ENCODE peak calls at places on chromosomes 11 and 22, in five cellular contexts. W is activated CD4-positive, CD25-positive, alpha-beta regulatory T cell; K is right lobe of liver; Z is stimulated activated effector memory CD8-positive, alpha-beta T cell treated with anti-CD3 and anti-CD28 coated beads, Interleukin-12 subunit alpha, Interleukin-12 subunit beta, amount 100 ng/mL, for 72 hours; Y is stimulated activated CD4-positive, alpha-beta T cell treated with anti-CD3 and anti-CD28 coated beads, Interleukin-2, amount 100 ng/mL, for 24 hours. D is an unnamed sample.

GRCh38 chr22:23404689-23405365 is 175.3 kb downstream of the IGLL1 start:
- DNase-seq in K (no peak), Z (no peak), Y (no peak), W (no peak), D (no peak)

GRCh38 chr22:45584121-45584570 is 81.5 kb downstream of the FBLN1 start:
- DNase-seq in W (no peak), K (no peak), Y (no peak), Z (no peak), D (no peak)

GRCh38 chr11:63738720-63739360 is 29.7 kb downstream of the ZFTA start:
- DNase-seq in K (no peak), Z (peak; percentile 43), Y (peak; percentile 77), W (no peak), D (peak; percentile 38)

GRCh38 chr11:46121328-46121723 is at the start of gene PHF21A:
- DNase-seq in Z (peak; percentile 79), K (peak; percentile 92), Y (peak; percentile 91), W (peak; percentile 86), D (peak; percentile 75)

GRCh38 chr11:32643526-32643925 is 59.9 kb downstream of the EIF3M start:
- DNase-seq in K (no peak), W (no peak), Y (no peak), Z (no peak), D (no peak)

GRCh38 chr22:35538801-35539321 is 1.8 kb upstream of the RASD2 start:
- DNase-seq in Z (no peak), Y (peak; percentile 59), K (peak; percentile 78), W (no peak), D (no peak)

GRCh38 chr11:45470151-45471001 is 184.2 kb upstream of the SYT13 start:
- DNase-seq in W (no peak), Z (no peak), Y (no peak), K (no peak), D (no peak)

GRCh38 chr22:39248254-39248653 is 3.5 kb upstream of the PDGFB start:
- DNase-seq in W (no peak), K (no peak), Y (no peak), Z (no peak), D (no peak)

GRCh38 chr11:6587360-6587953 is 16.0 kb downstream of the RRP8 start:
- DNase-seq in K (peak; percentile 81), Y (no peak), W (no peak), Z (no peak), D (no peak)

GRCh38 chr11:16792426-16792825 is 54.0 kb downstream of the C11orf58 start:
- DNase-seq in W (no peak), Y (no peak), K (no peak), Z (no peak), D (no peak)

GRCh38 chr11:88051386-88051785 is 123.9 kb downstream of the RAB38 start:
- DNase-seq in K (no peak), W (no peak), Y (no peak), Z (no peak), D (no peak)

GRCh38 chr11:1224491-1225385 is 1.9 kb downstream of the MUC5B start:
- DNase-seq in K (peak; percentile 47), Y (no peak), Z (no peak), W (no peak), D (no peak)

GRCh38 chr22:36658900-36659299 is 44.7 kb downstream of the CACNG2 start:
- DNase-seq in Z (no peak), K (no peak), W (no peak), Y (no peak), D (no peak)

GRCh38 chr11:57353461-57354251 is 15.5 kb downstream of the P2RX3 start:
- DNase-seq in W (no peak), Z (no peak), Y (no peak), K (no peak), D (no peak)

GRCh38 chr22:30273196-30273595 is 6.5 kb upstream of the OSM start:
- DNase-seq in K (no peak), W (no peak), Y (no peak), Z (no peak), D (no peak)

GRCh38 chr22:49015993-49016908 is 811.4 kb downstream of the BRD1 start:
- DNase-seq in W (no peak), Z (no peak), K (peak; percentile 28), Y (no peak), D (no peak)

GRCh38 chr11:32172771-32173170 is 81.9 kb downstream of the RCN1 start:
- DNase-seq in K (no peak), W (no peak), Z (no peak), Y (no peak), D (no peak)

GRCh38 chr11:113350646-113351045 is 36.3 kb downstream of the TTC12 start:
- DNase-seq in Y (no peak), K (no peak), W (no peak), Z (no peak), D (no peak)

GRCh38 chr11:6480299-6480914 is 724 bp downstream of the ARFIP2 start:
- DNase-seq in K (no peak), W (no peak), Y (no peak), Z (no peak), D (no peak)

GRCh38 chr11:86459002-86459385 is 84.3 kb downstream of the CCDC81 start:
- DNase-seq in Y (no peak), Z (no peak), W (no peak), K (no peak), D (no peak)

GRCh38 chr11:125313271-125314222 is 149.0 kb downstream of the PKNOX2 start:
- DNase-seq in W (no peak), Y (no peak), Z (no peak), K (no peak), D (no peak)

GRCh38 chr11:57460017-57460755 is at the start of gene RTN4RL2:
- DNase-seq in K (peak; percentile 77), Z (no peak), W (no peak), Y (peak; percentile 62), D (no peak)

GRCh38 chr11:60378359-60378758 is at the start of gene MS4A7:
- DNase-seq in K (no peak), Y (no peak), W (no peak), Z (no peak), D (no peak)

GRCh38 chr22:43110927-43111623 is 525 bp downstream of the BIK start:
- DNase-seq in K (no peak), W (peak; percentile 23), Z (no peak), Y (peak; percentile 53), D (no peak)